ENCODE peak calls at places on chromosomes 4 and X, in eight cellular contexts. One of them, this sample, is unnamed.

GRCh38 chrX:111467896-111468295 is 43.5 kb upstream of the SERTM2 start:
- DNase-seq in AG10803: no peak
- DNase-seq in mammary epithelial cell: no peak
- DNase-seq in fibroblast of the aortic adventitia: peak
- DNase-seq in upper lobe of right lung: peak
- DNase-seq in stomach: no peak
- DNase-seq in prostate gland: no peak
- DNase-seq in OCI-LY7: no peak
- DNase-seq in this sample: peak

GRCh38 chr4:84878090-84878489 is 88.4 kb downstream of the WDFY3 start:
- DNase-seq in upper lobe of right lung: no peak
- DNase-seq in fibroblast of the aortic adventitia: peak
- DNase-seq in OCI-LY7: no peak
- DNase-seq in prostate gland: no peak
- DNase-seq in stomach: no peak
- DNase-seq in mammary epithelial cell: peak
- DNase-seq in AG10803: peak
- DNase-seq in this sample: no peak

GRCh38 chrX:121114691-121115090 is 67.3 kb downstream of the GLUD2 start:
- DNase-seq in mammary epithelial cell: no peak
- DNase-seq in OCI-LY7: no peak
- DNase-seq in stomach: no peak
- DNase-seq in fibroblast of the aortic adventitia: no peak
- DNase-seq in AG10803: no peak
- DNase-seq in upper lobe of right lung: no peak
- DNase-seq in prostate gland: no peak
- DNase-seq in this sample: no peak

GRCh38 chr4:155564086-155564485 is 102.6 kb upstream of the GUCY1A1 start:
- DNase-seq in stomach: no peak
- DNase-seq in OCI-LY7: no peak
- DNase-seq in fibroblast of the aortic adventitia: no peak
- DNase-seq in mammary epithelial cell: no peak
- DNase-seq in prostate gland: no peak
- DNase-seq in AG10803: no peak
- DNase-seq in upper lobe of right lung: no peak
- DNase-seq in this sample: no peak

GRCh38 chr4:17718471-17718870 is 63.0 kb downstream of the FAM184B start:
- DNase-seq in fibroblast of the aortic adventitia: no peak
- DNase-seq in OCI-LY7: no peak
- DNase-seq in prostate gland: peak
- DNase-seq in upper lobe of right lung: no peak
- DNase-seq in stomach: peak
- DNase-seq in AG10803: no peak
- DNase-seq in mammary epithelial cell: peak
- DNase-seq in this sample: no peak

GRCh38 chr4:8024073-8024786 is 84.6 kb upstream of the AFAP1 start:
- DNase-seq in stomach: no peak
- DNase-seq in OCI-LY7: no peak
- DNase-seq in mammary epithelial cell: no peak
- DNase-seq in upper lobe of right lung: no peak
- DNase-seq in AG10803: no peak
- DNase-seq in prostate gland: no peak
- DNase-seq in fibroblast of the aortic adventitia: no peak
- DNase-seq in this sample: no peak

GRCh38 chr4:168220893-168221292 is 97.7 kb downstream of the DDX60 start:
- DNase-seq in OCI-LY7: no peak
- DNase-seq in AG10803: no peak
- DNase-seq in stomach: no peak
- DNase-seq in prostate gland: no peak
- DNase-seq in mammary epithelial cell: no peak
- DNase-seq in upper lobe of right lung: no peak
- DNase-seq in fibroblast of the aortic adventitia: peak
- DNase-seq in this sample: no peak

GRCh38 chrX:153832732-153833131 is 2.4 kb upstream of the PDZD4 start:
- DNase-seq in prostate gland: no peak
- DNase-seq in AG10803: no peak
- DNase-seq in fibroblast of the aortic adventitia: no peak
- DNase-seq in upper lobe of right lung: no peak
- DNase-seq in mammary epithelial cell: no peak
- DNase-seq in stomach: no peak
- DNase-seq in OCI-LY7: no peak
- DNase-seq in this sample: no peak

GRCh38 chr4:4719446-4719845 is 140.0 kb upstream of the MSX1 start:
- DNase-seq in AG10803: no peak
- DNase-seq in prostate gland: no peak
- DNase-seq in upper lobe of right lung: no peak
- DNase-seq in stomach: no peak
- DNase-seq in fibroblast of the aortic adventitia: no peak
- DNase-seq in OCI-LY7: no peak
- DNase-seq in mammary epithelial cell: no peak
- DNase-seq in this sample: no peak

GRCh38 chrX:150688911-150689451 is 4.2 kb upstream of the MTMR1 start:
- DNase-seq in fibroblast of the aortic adventitia: peak
- DNase-seq in stomach: no peak
- DNase-seq in OCI-LY7: no peak
- DNase-seq in mammary epithelial cell: peak
- DNase-seq in AG10803: peak
- DNase-seq in prostate gland: no peak
- DNase-seq in upper lobe of right lung: no peak
- DNase-seq in this sample: no peak

GRCh38 chr4:124429746-124430250 is 282.7 kb downstream of the ANKRD50 start:
- DNase-seq in AG10803: no peak
- DNase-seq in mammary epithelial cell: no peak
- DNase-seq in fibroblast of the aortic adventitia: no peak
- DNase-seq in upper lobe of right lung: no peak
- DNase-seq in prostate gland: no peak
- DNase-seq in OCI-LY7: no peak
- DNase-seq in stomach: no peak
- DNase-seq in this sample: no peak

GRCh38 chr4:14529653-14530052 is 472.6 kb upstream of the CPEB2 start:
- DNase-seq in fibroblast of the aortic adventitia: peak
- DNase-seq in upper lobe of right lung: no peak
- DNase-seq in OCI-LY7: no peak
- DNase-seq in stomach: no peak
- DNase-seq in mammary epithelial cell: no peak
- DNase-seq in AG10803: no peak
- DNase-seq in prostate gland: no peak
- DNase-seq in this sample: no peak

GRCh38 chr4:27278615-27279014 is 418.0 kb downstream of the STIM2 start:
- DNase-seq in mammary epithelial cell: peak
- DNase-seq in prostate gland: no peak
- DNase-seq in stomach: no peak
- DNase-seq in upper lobe of right lung: no peak
- DNase-seq in OCI-LY7: peak
- DNase-seq in fibroblast of the aortic adventitia: peak
- DNase-seq in AG10803: peak
- DNase-seq in this sample: peak

GRCh38 chr4:108072300-108072699 is 82.6 kb downstream of the HADH start:
- DNase-seq in upper lobe of right lung: no peak
- DNase-seq in mammary epithelial cell: no peak
- DNase-seq in stomach: no peak
- DNase-seq in prostate gland: no peak
- DNase-seq in AG10803: no peak
- DNase-seq in OCI-LY7: peak
- DNase-seq in fibroblast of the aortic adventitia: no peak
- DNase-seq in this sample: peak

GRCh38 chrX:53678667-53679066 is 7.9 kb downstream of the HUWE1 start:
- DNase-seq in stomach: no peak
- DNase-seq in mammary epithelial cell: no peak
- DNase-seq in AG10803: no peak
- DNase-seq in OCI-LY7: no peak
- DNase-seq in fibroblast of the aortic adventitia: no peak
- DNase-seq in upper lobe of right lung: no peak
- DNase-seq in prostate gland: no peak
- DNase-seq in this sample: no peak

GRCh38 chr4:107913283-107913899 is 18.0 kb upstream of the CYP2U1 start:
- DNase-seq in AG10803: peak
- DNase-seq in stomach: no peak
- DNase-seq in mammary epithelial cell: peak
- DNase-seq in fibroblast of the aortic adventitia: peak
- DNase-seq in upper lobe of right lung: no peak
- DNase-seq in OCI-LY7: peak
- DNase-seq in prostate gland: peak
- DNase-seq in this sample: peak

GRCh38 chr4:143241892-143242291 is 57.2 kb downstream of the USP38 start:
- DNase-seq in prostate gland: no peak
- DNase-seq in AG10803: no peak
- DNase-seq in upper lobe of right lung: no peak
- DNase-seq in OCI-LY7: peak
- DNase-seq in fibroblast of the aortic adventitia: peak
- DNase-seq in mammary epithelial cell: peak
- DNase-seq in stomach: no peak
- DNase-seq in this sample: no peak

DNA sequence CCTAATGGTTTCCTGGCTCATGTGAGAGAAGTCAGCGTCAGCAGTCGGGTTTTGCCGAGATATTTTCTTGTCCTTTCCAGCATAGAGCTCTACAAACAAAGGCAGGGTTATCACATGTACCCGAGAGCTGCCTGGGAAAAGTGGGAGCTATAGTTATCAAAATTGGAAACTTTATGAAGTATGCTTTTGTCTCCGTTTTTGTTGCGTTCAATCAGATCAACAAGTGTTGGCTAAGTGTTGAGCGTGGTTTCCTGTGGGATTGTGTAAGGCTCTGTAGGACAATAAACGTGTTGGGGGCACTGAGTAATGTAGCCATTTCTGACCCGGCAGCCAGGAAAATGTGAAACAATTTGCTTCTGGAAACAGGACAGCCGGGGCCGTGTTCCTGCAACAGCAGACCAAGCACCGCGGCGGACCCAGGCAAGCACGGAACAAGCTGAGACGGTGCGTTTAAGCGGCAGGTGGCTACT is at the start of gene BMX:
- DNase-seq in OCI-LY7: no peak
- DNase-seq in fibroblast of the aortic adventitia: peak
- DNase-seq in AG10803: no peak
- DNase-seq in upper lobe of right lung: no peak
- DNase-seq in prostate gland: no peak
- DNase-seq in stomach: no peak
- DNase-seq in mammary epithelial cell: no peak
- DNase-seq in this sample: no peak
- H3K4me3 ChIP-seq in OCI-LY7: no peak
- H3K4me3 ChIP-seq in fibroblast of the aortic adventitia: no peak
- H3K4me3 ChIP-seq in AG10803: no peak
- H3K4me3 ChIP-seq in upper lobe of right lung: no peak
- H3K4me3 ChIP-seq in prostate gland: no peak
- H3K4me3 ChIP-seq in stomach: no peak
- H3K4me3 ChIP-seq in mammary epithelial cell: no peak
- H3K4me3 ChIP-seq in this sample: no peak

GRCh38 chr4:128440923-128441322 is 153.3 kb upstream of the PGRMC2 start:
- DNase-seq in AG10803: no peak
- DNase-seq in upper lobe of right lung: no peak
- DNase-seq in stomach: no peak
- DNase-seq in OCI-LY7: no peak
- DNase-seq in mammary epithelial cell: no peak
- DNase-seq in prostate gland: no peak
- DNase-seq in fibroblast of the aortic adventitia: no peak
- DNase-seq in this sample: no peak

GRCh38 chr4:128449251-128449650 is 161.6 kb upstream of the PGRMC2 start:
- DNase-seq in prostate gland: no peak
- DNase-seq in upper lobe of right lung: no peak
- DNase-seq in mammary epithelial cell: no peak
- DNase-seq in fibroblast of the aortic adventitia: no peak
- DNase-seq in stomach: no peak
- DNase-seq in AG10803: no peak
- DNase-seq in OCI-LY7: no peak
- DNase-seq in this sample: no peak

GRCh38 chr4:128450326-128451120 is 162.9 kb upstream of the PGRMC2 start:
- DNase-seq in OCI-LY7: no peak
- DNase-seq in AG10803: no peak
- DNase-seq in fibroblast of the aortic adventitia: peak
- DNase-seq in mammary epithelial cell: no peak
- DNase-seq in prostate gland: no peak
- DNase-seq in upper lobe of right lung: no peak
- DNase-seq in stomach: no peak
- DNase-seq in this sample: no peak

GRCh38 chr4:128444544-128445302 is 157.1 kb upstream of the PGRMC2 start:
- DNase-seq in mammary epithelial cell: no peak
- DNase-seq in prostate gland: no peak
- DNase-seq in stomach: no peak
- DNase-seq in OCI-LY7: no peak
- DNase-seq in upper lobe of right lung: no peak
- DNase-seq in AG10803: no peak
- DNase-seq in fibroblast of the aortic adventitia: no peak
- DNase-seq in this sample: no peak
- TF ChIP-seq CTCF in mammary epithelial cell: no peak
- TF ChIP-seq CTCF in prostate gland: no peak
- TF ChIP-seq CTCF in stomach: no peak
- TF ChIP-seq CTCF in OCI-LY7: no peak
- TF ChIP-seq CTCF in upper lobe of right lung: no peak
- TF ChIP-seq CTCF in AG10803: no peak
- TF ChIP-seq CTCF in fibroblast of the aortic adventitia: no peak
- TF ChIP-seq CTCF in this sample: no peak

DNA sequence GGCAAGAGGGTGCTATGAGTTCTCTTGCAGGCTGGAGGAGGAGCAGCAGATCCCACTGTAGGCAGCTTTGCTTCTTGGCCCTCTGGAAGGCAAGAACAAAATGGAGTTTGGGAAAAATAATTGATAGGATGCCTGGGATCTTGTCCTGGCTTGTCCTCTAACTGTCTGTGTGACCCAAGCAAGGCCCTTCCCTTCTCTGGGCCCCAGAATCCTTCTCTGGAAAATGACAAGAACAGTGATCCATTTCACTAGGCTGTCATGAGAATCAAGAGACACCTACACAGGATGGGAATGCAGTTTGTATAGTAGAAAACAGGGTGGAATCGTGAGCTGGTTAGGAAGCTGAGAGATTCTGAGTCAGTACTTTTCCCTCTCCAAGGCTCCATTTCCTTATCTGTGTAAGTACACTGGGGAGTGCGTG is 133.3 kb downstream of the PJA1 start:
- DNase-seq in stomach: no peak
- DNase-seq in OCI-LY7: no peak
- DNase-seq in prostate gland: no peak
- DNase-seq in mammary epithelial cell: peak
- DNase-seq in fibroblast of the aortic adventitia: peak
- DNase-seq in upper lobe of right lung: no peak
- DNase-seq in AG10803: no peak
- DNase-seq in this sample: no peak
- H3K4me3 ChIP-seq in stomach: no peak
- H3K4me3 ChIP-seq in OCI-LY7: no peak
- H3K4me3 ChIP-seq in prostate gland: no peak
- H3K4me3 ChIP-seq in mammary epithelial cell: no peak
- H3K4me3 ChIP-seq in fibroblast of the aortic adventitia: no peak
- H3K4me3 ChIP-seq in upper lobe of right lung: no peak
- H3K4me3 ChIP-seq in AG10803: no peak
- H3K4me3 ChIP-seq in this sample: no peak

DNA sequence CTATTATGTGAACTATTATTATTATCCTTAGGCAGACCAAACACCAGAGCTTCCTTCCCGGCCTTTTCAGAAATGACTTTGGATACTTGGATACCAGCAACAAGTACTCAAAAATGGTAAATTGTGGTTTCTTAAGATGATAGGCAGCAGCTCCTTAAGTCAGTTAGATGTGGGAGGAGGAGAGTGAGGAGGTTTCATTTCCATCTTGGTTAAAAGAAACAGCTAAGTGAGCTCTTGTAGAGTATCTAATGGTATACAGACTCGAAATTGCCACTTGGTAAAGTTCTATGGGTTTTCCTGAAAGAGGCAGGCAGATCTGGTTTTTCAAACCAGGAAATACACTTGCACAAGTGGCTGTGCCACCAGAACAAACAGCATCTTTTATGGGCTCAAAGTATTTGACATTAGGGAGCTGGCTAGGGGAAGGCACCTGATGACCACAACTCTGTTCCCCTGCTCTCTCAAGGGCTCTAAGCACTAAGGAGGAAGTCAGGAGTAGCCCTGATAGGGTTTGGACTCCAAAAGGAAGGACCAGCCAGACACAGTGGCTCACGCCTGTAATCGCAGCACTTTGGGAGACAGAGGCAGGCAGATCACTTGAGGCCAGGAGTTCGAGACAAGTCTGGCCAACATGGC is 130.9 kb downstream of the TMEM164 start:
- DNase-seq in AG10803: no peak
- DNase-seq in prostate gland: peak
- DNase-seq in mammary epithelial cell: no peak
- DNase-seq in stomach: no peak
- DNase-seq in OCI-LY7: no peak
- DNase-seq in fibroblast of the aortic adventitia: no peak
- DNase-seq in upper lobe of right lung: no peak
- DNase-seq in this sample: no peak
- TF ChIP-seq CTCF in AG10803: no peak
- TF ChIP-seq CTCF in prostate gland: no peak
- TF ChIP-seq CTCF in mammary epithelial cell: no peak
- TF ChIP-seq CTCF in stomach: no peak
- TF ChIP-seq CTCF in OCI-LY7: no peak
- TF ChIP-seq CTCF in fibroblast of the aortic adventitia: no peak
- TF ChIP-seq CTCF in upper lobe of right lung: no peak
- TF ChIP-seq CTCF in this sample: no peak